ENCODE peak calls at places on chromosomes 2 and 18, in ten cellular contexts. One of them, this sample, is unnamed.

GRCh38 chr2:84702941-84703340 is 177.9 kb downstream of the TRABD2A start:
- DNase-seq in EL: no peak
- DNase-seq in CD4-positive, alpha-beta memory T cell: no peak
- DNase-seq in activated CD4-positive, alpha-beta T cell treated with anti-CD3 and anti-CD28 coated beads for 24 hours: no peak
- DNase-seq in activated CD8-positive, alpha-beta memory T cell treated with anti-CD3 and anti-CD28 coated beads for 1 hour: no peak
- DNase-seq in activated CD8-positive, alpha-beta T cell treated with anti-CD3 and anti-CD28 coated beads, Interleukin-2, amount 10 ng/mL, durations not matched to agents 7 days and 5 days: no peak
- DNase-seq in NT2/D1: no peak
- DNase-seq in stimulated activated CD8-positive, alpha-beta memory T cell treated with anti-CD3 and anti-CD28 coated beads, Interleukin-15, amount 100 ng/mL, for 48 hours: no peak
- DNase-seq in GM13977: no peak
- DNase-seq in suprapubic skin: no peak
- DNase-seq in this sample: no peak

GRCh38 chr2:164903214-164903613 is 52.1 kb downstream of the SLC38A11 start:
- DNase-seq in EL: peak
- DNase-seq in CD4-positive, alpha-beta memory T cell: no peak
- DNase-seq in activated CD4-positive, alpha-beta T cell treated with anti-CD3 and anti-CD28 coated beads for 24 hours: no peak
- DNase-seq in activated CD8-positive, alpha-beta memory T cell treated with anti-CD3 and anti-CD28 coated beads for 1 hour: no peak
- DNase-seq in activated CD8-positive, alpha-beta T cell treated with anti-CD3 and anti-CD28 coated beads, Interleukin-2, amount 10 ng/mL, durations not matched to agents 7 days and 5 days: no peak
- DNase-seq in NT2/D1: no peak
- DNase-seq in stimulated activated CD8-positive, alpha-beta memory T cell treated with anti-CD3 and anti-CD28 coated beads, Interleukin-15, amount 100 ng/mL, for 48 hours: no peak
- DNase-seq in GM13977: no peak
- DNase-seq in suprapubic skin: no peak
- DNase-seq in this sample: peak

GRCh38 chr18:57743008-57743407 is 60.1 kb downstream of the ATP8B1 start:
- DNase-seq in EL: peak
- DNase-seq in CD4-positive, alpha-beta memory T cell: no peak
- DNase-seq in activated CD4-positive, alpha-beta T cell treated with anti-CD3 and anti-CD28 coated beads for 24 hours: no peak
- DNase-seq in activated CD8-positive, alpha-beta memory T cell treated with anti-CD3 and anti-CD28 coated beads for 1 hour: no peak
- DNase-seq in activated CD8-positive, alpha-beta T cell treated with anti-CD3 and anti-CD28 coated beads, Interleukin-2, amount 10 ng/mL, durations not matched to agents 7 days and 5 days: no peak
- DNase-seq in NT2/D1: no peak
- DNase-seq in stimulated activated CD8-positive, alpha-beta memory T cell treated with anti-CD3 and anti-CD28 coated beads, Interleukin-15, amount 100 ng/mL, for 48 hours: no peak
- DNase-seq in GM13977: no peak
- DNase-seq in suprapubic skin: no peak
- DNase-seq in this sample: no peak

GRCh38 chr2:150705357-150705756 is 217.9 kb upstream of the RND3 start:
- DNase-seq in EL: no peak
- DNase-seq in CD4-positive, alpha-beta memory T cell: no peak
- DNase-seq in activated CD4-positive, alpha-beta T cell treated with anti-CD3 and anti-CD28 coated beads for 24 hours: no peak
- DNase-seq in activated CD8-positive, alpha-beta memory T cell treated with anti-CD3 and anti-CD28 coated beads for 1 hour: no peak
- DNase-seq in activated CD8-positive, alpha-beta T cell treated with anti-CD3 and anti-CD28 coated beads, Interleukin-2, amount 10 ng/mL, durations not matched to agents 7 days and 5 days: no peak
- DNase-seq in NT2/D1: no peak
- DNase-seq in stimulated activated CD8-positive, alpha-beta memory T cell treated with anti-CD3 and anti-CD28 coated beads, Interleukin-15, amount 100 ng/mL, for 48 hours: no peak
- DNase-seq in GM13977: no peak
- DNase-seq in suprapubic skin: no peak
- DNase-seq in this sample: no peak

GRCh38 chr2:26612034-26612433 is 29.1 kb downstream of the CIB4 start:
- DNase-seq in EL: no peak
- DNase-seq in CD4-positive, alpha-beta memory T cell: no peak
- DNase-seq in activated CD4-positive, alpha-beta T cell treated with anti-CD3 and anti-CD28 coated beads for 24 hours: no peak
- DNase-seq in activated CD8-positive, alpha-beta memory T cell treated with anti-CD3 and anti-CD28 coated beads for 1 hour: no peak
- DNase-seq in activated CD8-positive, alpha-beta T cell treated with anti-CD3 and anti-CD28 coated beads, Interleukin-2, amount 10 ng/mL, durations not matched to agents 7 days and 5 days: no peak
- DNase-seq in NT2/D1: no peak
- DNase-seq in stimulated activated CD8-positive, alpha-beta memory T cell treated with anti-CD3 and anti-CD28 coated beads, Interleukin-15, amount 100 ng/mL, for 48 hours: no peak
- DNase-seq in GM13977: no peak
- DNase-seq in suprapubic skin: peak
- DNase-seq in this sample: no peak

GRCh38 chr2:188238386-188238785 is 53.3 kb upstream of the GULP1 start:
- DNase-seq in EL: no peak
- DNase-seq in CD4-positive, alpha-beta memory T cell: no peak
- DNase-seq in activated CD4-positive, alpha-beta T cell treated with anti-CD3 and anti-CD28 coated beads for 24 hours: no peak
- DNase-seq in activated CD8-positive, alpha-beta memory T cell treated with anti-CD3 and anti-CD28 coated beads for 1 hour: no peak
- DNase-seq in activated CD8-positive, alpha-beta T cell treated with anti-CD3 and anti-CD28 coated beads, Interleukin-2, amount 10 ng/mL, durations not matched to agents 7 days and 5 days: no peak
- DNase-seq in NT2/D1: no peak
- DNase-seq in stimulated activated CD8-positive, alpha-beta memory T cell treated with anti-CD3 and anti-CD28 coated beads, Interleukin-15, amount 100 ng/mL, for 48 hours: no peak
- DNase-seq in GM13977: no peak
- DNase-seq in suprapubic skin: no peak
- DNase-seq in this sample: no peak

GRCh38 chr2:230798769-230799399 is 65.9 kb upstream of the ITM2C start:
- DNase-seq in EL: peak
- DNase-seq in CD4-positive, alpha-beta memory T cell: peak
- DNase-seq in activated CD4-positive, alpha-beta T cell treated with anti-CD3 and anti-CD28 coated beads for 24 hours: peak
- DNase-seq in activated CD8-positive, alpha-beta memory T cell treated with anti-CD3 and anti-CD28 coated beads for 1 hour: no peak
- DNase-seq in activated CD8-positive, alpha-beta T cell treated with anti-CD3 and anti-CD28 coated beads, Interleukin-2, amount 10 ng/mL, durations not matched to agents 7 days and 5 days: peak
- DNase-seq in NT2/D1: peak
- DNase-seq in stimulated activated CD8-positive, alpha-beta memory T cell treated with anti-CD3 and anti-CD28 coated beads, Interleukin-15, amount 100 ng/mL, for 48 hours: no peak
- DNase-seq in GM13977: peak
- DNase-seq in suprapubic skin: no peak
- DNase-seq in this sample: peak

GRCh38 chr2:12694990-12695774 is 21.6 kb upstream of the TRIB2 start:
- DNase-seq in EL: no peak
- DNase-seq in CD4-positive, alpha-beta memory T cell: no peak
- DNase-seq in activated CD4-positive, alpha-beta T cell treated with anti-CD3 and anti-CD28 coated beads for 24 hours: no peak
- DNase-seq in activated CD8-positive, alpha-beta memory T cell treated with anti-CD3 and anti-CD28 coated beads for 1 hour: no peak
- DNase-seq in activated CD8-positive, alpha-beta T cell treated with anti-CD3 and anti-CD28 coated beads, Interleukin-2, amount 10 ng/mL, durations not matched to agents 7 days and 5 days: no peak
- DNase-seq in NT2/D1: no peak
- DNase-seq in stimulated activated CD8-positive, alpha-beta memory T cell treated with anti-CD3 and anti-CD28 coated beads, Interleukin-15, amount 100 ng/mL, for 48 hours: no peak
- DNase-seq in GM13977: peak
- DNase-seq in suprapubic skin: no peak
- DNase-seq in this sample: no peak

GRCh38 chr2:204900487-204900886 is 355.2 kb downstream of the PARD3B start:
- DNase-seq in EL: no peak
- DNase-seq in CD4-positive, alpha-beta memory T cell: no peak
- DNase-seq in activated CD4-positive, alpha-beta T cell treated with anti-CD3 and anti-CD28 coated beads for 24 hours: no peak
- DNase-seq in activated CD8-positive, alpha-beta memory T cell treated with anti-CD3 and anti-CD28 coated beads for 1 hour: no peak
- DNase-seq in activated CD8-positive, alpha-beta T cell treated with anti-CD3 and anti-CD28 coated beads, Interleukin-2, amount 10 ng/mL, durations not matched to agents 7 days and 5 days: no peak
- DNase-seq in NT2/D1: no peak
- DNase-seq in stimulated activated CD8-positive, alpha-beta memory T cell treated with anti-CD3 and anti-CD28 coated beads, Interleukin-15, amount 100 ng/mL, for 48 hours: no peak
- DNase-seq in GM13977: no peak
- DNase-seq in suprapubic skin: no peak
- DNase-seq in this sample: no peak

GRCh38 chr2:196077821-196078220 is 9.2 kb upstream of the DNAH7 start:
- DNase-seq in EL: no peak
- DNase-seq in CD4-positive, alpha-beta memory T cell: no peak
- DNase-seq in activated CD4-positive, alpha-beta T cell treated with anti-CD3 and anti-CD28 coated beads for 24 hours: no peak
- DNase-seq in activated CD8-positive, alpha-beta memory T cell treated with anti-CD3 and anti-CD28 coated beads for 1 hour: no peak
- DNase-seq in activated CD8-positive, alpha-beta T cell treated with anti-CD3 and anti-CD28 coated beads, Interleukin-2, amount 10 ng/mL, durations not matched to agents 7 days and 5 days: no peak
- DNase-seq in NT2/D1: no peak
- DNase-seq in stimulated activated CD8-positive, alpha-beta memory T cell treated with anti-CD3 and anti-CD28 coated beads, Interleukin-15, amount 100 ng/mL, for 48 hours: no peak
- DNase-seq in GM13977: no peak
- DNase-seq in suprapubic skin: no peak
- DNase-seq in this sample: no peak

GRCh38 chr2:156517419-156517818 is 81.2 kb downstream of the GPD2 start:
- DNase-seq in EL: no peak
- DNase-seq in CD4-positive, alpha-beta memory T cell: no peak
- DNase-seq in activated CD4-positive, alpha-beta T cell treated with anti-CD3 and anti-CD28 coated beads for 24 hours: no peak
- DNase-seq in activated CD8-positive, alpha-beta memory T cell treated with anti-CD3 and anti-CD28 coated beads for 1 hour: no peak
- DNase-seq in activated CD8-positive, alpha-beta T cell treated with anti-CD3 and anti-CD28 coated beads, Interleukin-2, amount 10 ng/mL, durations not matched to agents 7 days and 5 days: no peak
- DNase-seq in NT2/D1: no peak
- DNase-seq in stimulated activated CD8-positive, alpha-beta memory T cell treated with anti-CD3 and anti-CD28 coated beads, Interleukin-15, amount 100 ng/mL, for 48 hours: no peak
- DNase-seq in GM13977: no peak
- DNase-seq in suprapubic skin: no peak
- DNase-seq in this sample: no peak

This sample was measured in H4.